ENCODE peak calls at places on chromosomes 7 and 10, in seven cellular contexts. T is AML-193; S is AG04449; Z is Caki2; A is LHCN-M2; J is stimulated activated CD8-positive, alpha-beta memory T cell treated with anti-CD3 and anti-CD28 coated beads, Interleukin-15, amount 100 ng/mL, for 24 hours; I is activated T-helper 1 cell treated with anti-CD3 and anti-CD28 coated beads, Interleukin-2, amount 50 U/mL, for 16 hours. Y is an unnamed sample.

GRCh38 chr10:11831520-11831951 is 8.4 kb downstream of the PROSER2 start:
- DNase-seq in T (no peak), S (no peak), Z (no peak), A (no peak), J (no peak), I (no peak), Y (no peak)

GRCh38 chr10:4409281-4409680 is 416.7 kb upstream of the AKR1E2 start:
- DNase-seq in T (no peak), S (no peak), Z (no peak), A (no peak), J (no peak), I (no peak), Y (no peak)

GRCh38 chr10:75967491-75967890 is 536.1 kb downstream of the LRMDA start:
- DNase-seq in T (no peak), S (no peak), Z (no peak), A (no peak), J (no peak), I (no peak), Y (peak; percentile 2)

GRCh38 chr10:61472090-61472674 is 19.0 kb upstream of the TMEM26 start:
- DNase-seq in T (no peak), S (no peak), Z (no peak), A (no peak), J (no peak), I (no peak), Y (no peak)

GRCh38 chr7:80642871-80643270 is 4.4 kb downstream of the CD36 start:
- DNase-seq in T (peak; percentile 59), S (no peak), Z (no peak), A (no peak), J (no peak), I (no peak), Y (no peak)

GRCh38 chr7:4683884-4684565 is 1.9 kb downstream of the FOXK1 start:
- DNase-seq in T (peak; percentile 5), S (no peak), Z (peak; percentile 87), A (peak; percentile 71), J (no peak), I (no peak), Y (no peak)

GRCh38 chr10:64506963-64507362 is 985.8 kb downstream of the REEP3 start:
- DNase-seq in T (no peak), S (no peak), Z (no peak), A (no peak), J (no peak), I (no peak), Y (no peak)

GRCh38 chr10:70296406-70296899 is 12.6 kb upstream of the NPFFR1 start:
- DNase-seq in T (peak; percentile 72), S (peak; percentile 16), Z (peak; percentile 4), A (peak; percentile 82), J (no peak), I (no peak), Y (no peak)

GRCh38 chr7:132446666-132447217 is 129.5 kb downstream of the PLXNA4 start:
- DNase-seq in T (no peak), S (no peak), Z (no peak), A (no peak), J (no peak), I (no peak), Y (no peak)

GRCh38 chr10:99760321-99760720 is 22.1 kb upstream of the ABCC2 start:
- DNase-seq in T (no peak), S (no peak), Z (no peak), A (no peak), J (no peak), I (no peak), Y (no peak)

GRCh38 chr7:119175916-119176627 is 951.6 kb downstream of the ANKRD7 start:
- DNase-seq in T (peak; percentile 55), S (no peak), Z (peak; percentile 50), A (peak; percentile 19), J (no peak), I (no peak), Y (peak; percentile 38)

Y was measured in NCI-H1417 treated with DMSO at 0.1 percent for 48 hours.